ENCODE peak calls at places on chromosomes 6 and 20, in six cellular contexts. V is left ventricle myocardium inferior; B is CD8-positive, alpha-beta T cell; R is colonic mucosa; M is lower lobe of right lung; G is psoas muscle. I is an unnamed sample.

GRCh38 chr6:1916334-1916985 is 306.7 kb downstream of the FOXC1 start:
- DNase-seq in V (no peak), B (no peak), R (no peak), M (no peak), G (no peak), I (peak; percentile 89)

GRCh38 chr6:11413728-11414127 is 123.8 kb upstream of the TMEM170B start:
- DNase-seq in V (no peak), B (no peak), R (no peak), M (no peak), G (no peak), I (peak; percentile 65)

GRCh38 chr6:119233327-119233984 is 116.1 kb downstream of the MAN1A1 start:
- DNase-seq in V (no peak), B (no peak), R (no peak), M (no peak), G (no peak), I (no peak)

GRCh38 chr20:16955971-16956370 is 207.8 kb downstream of the OTOR start:
- DNase-seq in V (no peak), B (no peak), R (no peak), M (no peak), G (no peak), I (no peak)

GRCh38 chr20:57476073-57476526 is 48.8 kb downstream of the CTCFL start:
- DNase-seq in V (no peak), B (no peak), R (no peak), M (no peak), G (no peak), I (no peak)

GRCh38 chr6:5294392-5295211 is 33.3 kb downstream of the FARS2 start:
- DNase-seq in V (no peak), B (no peak), R (no peak), M (no peak), G (no peak), I (no peak)

GRCh38 chr20:17721802-17722486 is 22.2 kb downstream of the BANF2 start:
- DNase-seq in V (no peak), B (no peak), R (peak; percentile 69), M (no peak), G (no peak), I (no peak)

GRCh38 chr6:51559059-51559458 is 528.4 kb downstream of the PKHD1 start:
- DNase-seq in V (no peak), B (no peak), R (no peak), M (no peak), G (no peak), I (no peak)

GRCh38 chr20:46713957-46714834 is 4.7 kb downstream of the SLC2A10 start:
- DNase-seq in V (no peak), B (no peak), R (peak; percentile 81), M (no peak), G (no peak), I (no peak)

GRCh38 chr6:10855233-10855632 is 16.9 kb upstream of the MAK start:
- DNase-seq in V (no peak), B (no peak), R (no peak), M (no peak), G (no peak), I (no peak)

GRCh38 chr6:28618889-28619555 is 93.3 kb downstream of the GPX5 start:
- DNase-seq in V (no peak), B (no peak), R (no peak), M (no peak), G (no peak), I (no peak)

GRCh38 chr20:62961310-62961783 is 8.8 kb downstream of the SLC17A9 start:
- DNase-seq in V (no peak), B (no peak), R (no peak), M (no peak), G (no peak), I (peak; percentile 69)

GRCh38 chr20:59222982-59223610 is 59.5 kb downstream of the ZNF831 start:
- DNase-seq in V (no peak), B (no peak), R (no peak), M (no peak), G (no peak), I (no peak)

GRCh38 chr20:62469352-62469751 is 6.4 kb downstream of the GATA5 start:
- DNase-seq in V (no peak), B (no peak), R (no peak), M (no peak), G (no peak), I (no peak)

GRCh38 chr20:56625837-56626236 is 3.3 kb upstream of the TFAP2C start:
- DNase-seq in V (no peak), B (no peak), R (no peak), M (no peak), G (no peak), I (no peak)

GRCh38 chr6:93036835-93037234 is 382.5 kb downstream of the EPHA7 start:
- DNase-seq in V (no peak), B (no peak), R (no peak), M (no peak), G (no peak), I (peak; percentile 1)

DNA sequence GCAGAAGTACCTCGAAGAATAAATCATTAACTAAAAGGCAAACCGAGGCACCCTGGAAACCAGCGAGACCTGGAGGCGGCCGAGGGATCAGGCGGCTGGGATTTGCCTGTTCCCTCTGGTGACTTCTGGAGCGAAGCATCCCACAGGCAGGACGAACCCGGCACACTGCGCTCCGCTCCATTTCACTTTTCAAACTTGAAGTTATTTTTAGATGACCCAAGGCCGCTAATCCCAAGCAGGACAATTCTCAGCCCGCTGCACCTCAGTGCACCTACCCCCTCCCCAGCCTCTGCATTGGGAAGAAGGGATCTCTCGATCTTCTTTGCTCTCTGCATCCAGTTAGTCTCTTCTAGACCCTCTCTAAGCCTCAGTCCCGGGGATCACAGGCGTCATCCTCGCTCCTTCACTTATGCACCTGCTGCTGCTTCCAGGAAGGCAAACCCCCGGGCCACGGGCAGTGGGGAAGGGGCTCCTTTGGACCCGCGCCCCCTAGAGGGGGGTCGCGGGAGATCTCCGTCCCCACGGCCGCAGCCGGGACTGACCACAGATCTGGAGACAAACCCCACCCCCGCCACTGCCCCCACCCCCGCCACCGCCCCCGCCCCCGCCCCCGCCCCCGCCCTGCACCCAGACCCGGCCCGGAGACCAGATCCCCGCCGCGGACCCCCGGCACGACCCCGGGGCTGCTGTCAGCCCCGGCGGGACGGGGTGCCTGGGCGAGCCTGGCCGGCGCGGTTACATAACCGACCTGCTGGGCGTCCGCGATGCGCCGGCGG is 636 bp downstream of the RCAN2 start:
- DNase-seq in V (peak; percentile 44), B (no peak), R (peak; percentile 26), M (no peak), G (peak; percentile 22), I (peak; percentile 44)
- TF ChIP-seq CTCF in V (peak; percentile 37), B (no peak), R (no peak), M (no peak), G (peak; percentile 0), I (peak; percentile 14)

DNA sequence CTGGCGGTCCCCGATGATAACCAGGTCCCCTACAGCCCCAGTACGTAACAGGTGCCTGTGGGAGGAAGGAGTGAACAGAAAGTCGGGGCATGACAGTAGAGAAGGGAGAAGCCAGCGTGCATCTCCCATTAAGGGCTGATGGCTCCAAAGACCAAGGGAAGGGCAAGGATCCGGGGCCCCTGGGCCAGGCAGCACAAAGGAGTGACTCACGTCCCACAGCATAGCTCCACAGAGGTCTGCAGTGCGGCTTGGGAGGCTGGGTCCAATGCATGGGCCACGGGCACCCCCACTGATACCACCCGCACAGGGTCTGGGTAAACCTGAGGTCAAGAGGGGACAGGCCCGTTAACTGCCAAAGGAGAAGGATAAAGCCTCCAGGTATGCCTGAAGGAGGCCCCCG is 10.3 kb downstream of the AARS2 start:
- DNase-seq in V (no peak), B (no peak), R (no peak), M (no peak), G (no peak), I (no peak)
- H3K4me3 ChIP-seq in V (no peak overlapping the region), B (no peak overlapping the region), R (no peak overlapping the region), M (no peak overlapping the region), G (no peak overlapping the region), I (no peak overlapping the region)

GRCh38 chr20:32439132-32439829 is 81.2 kb downstream of the ASXL1 start:
- DNase-seq in V (no peak), B (no peak), R (no peak), M (no peak), G (peak; percentile 23), I (peak; percentile 68)
- TF ChIP-seq CTCF in V (no peak), B (no peak), R (no peak), M (no peak), G (no peak), I (no peak)

GRCh38 chr6:26441977-26442376 is 1.7 kb downstream of the BTN3A3 start:
- DNase-seq in V (no peak), B (no peak), R (no peak), M (no peak), G (no peak), I (no peak)
- H3K4me3 ChIP-seq in V (peak overlapping the region; percentile 66), B (peak overlapping the region; percentile 84), R (no peak overlapping the region), M (peak overlapping the region; percentile 61), G (peak overlapping the region; percentile 70), I (peak overlapping the region; percentile 33)

DNA sequence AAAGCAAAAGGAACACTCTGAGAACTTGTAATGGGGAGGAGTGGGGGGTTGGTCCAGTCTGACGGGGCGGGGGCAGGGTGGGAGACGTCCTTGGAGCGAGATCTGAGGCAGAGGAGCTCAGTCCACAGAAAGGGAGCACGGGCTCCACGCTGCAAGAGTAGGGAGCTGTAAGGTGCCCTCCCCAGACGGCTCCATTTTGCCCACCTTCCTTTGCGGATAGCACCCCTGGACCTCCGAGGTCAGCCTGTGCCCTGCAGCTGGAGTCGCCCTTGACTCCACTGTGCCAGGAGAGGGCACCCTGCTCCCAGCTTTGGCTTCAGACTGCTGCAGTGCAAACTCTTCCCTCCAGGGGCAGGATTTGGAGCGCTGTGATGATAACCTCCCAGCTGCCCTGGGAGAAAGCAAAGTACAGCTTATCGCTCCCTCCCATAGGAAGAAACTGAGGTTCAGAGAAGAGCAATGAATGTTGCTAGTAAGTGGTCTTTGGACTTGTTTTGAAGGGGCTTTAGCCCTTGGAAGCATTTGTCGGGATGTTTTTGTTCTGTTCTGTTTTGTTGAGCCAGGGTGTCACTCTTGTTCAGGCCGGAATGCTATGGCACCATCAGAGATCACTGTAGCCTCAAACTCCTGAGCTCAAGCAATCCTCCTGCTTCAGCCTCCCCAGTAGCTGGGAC is 9.5 kb upstream of the AHCY start:
- DNase-seq in V (peak; percentile 82), B (peak; percentile 74), R (peak; percentile 95), M (peak; percentile 86), G (peak; percentile 81), I (peak; percentile 94)
- TF ChIP-seq CTCF in V (peak; percentile 100), B (peak; percentile 99), R (peak; percentile 99), M (peak; percentile 99), G (peak; percentile 99), I (peak; percentile 100)